ENCODE peak calls at places on chromosomes 16 and 17, in seven cellular contexts. P is iris pigment epithelial cell; S is stimulated activated CD4-positive, alpha-beta T cell treated with anti-CD3 and anti-CD28 coated beads, Interleukin-1b, Interleukin-23, amount 100 ng/mL, for 24 hours; N is CD4-positive, alpha-beta T cell; M is progenitor cell of endocrine pancreas; T is mesothelial cell of epicardium; F is body of pancreas. I is an unnamed sample.

GRCh38 chr16:29697391-29697790 is 18.4 kb downstream of the QPRT start:
- DNase-seq in F (no peak), N (no peak), P (no peak), M (no peak), S (no peak), T (no peak), I (peak)

GRCh38 chr16:53052519-53053501 is at the start of gene CHD9NB:
- DNase-seq in T (no peak), S (no peak), F (no peak), M (no peak), P (peak), N (no peak), I (peak)

GRCh38 chr16:85444879-85445778 is 168.0 kb upstream of the GSE1 start:
- DNase-seq in N (no peak), F (no peak), S (no peak), T (no peak), M (no peak), P (no peak), I (no peak)

GRCh38 chr16:89423709-89424260 is 66.6 kb downstream of the ANKRD11 start:
- DNase-seq in T (no peak), F (no peak), P (no peak), N (no peak), S (no peak), M (no peak), I (peak)

GRCh38 chr17:79664925-79665738 is 54.3 kb upstream of the RBFOX3 start:
- DNase-seq in S (no peak), P (no peak), T (peak), N (no peak), F (peak), M (peak), I (peak)

GRCh38 chr16:15031179-15031578 is 24.7 kb downstream of the NTAN1 start:
- DNase-seq in N (no peak), T (no peak), P (no peak), F (no peak), M (no peak), S (no peak), I (no peak)

GRCh38 chr16:143456-143855 is 5.0 kb upstream of the NPRL3 start:
- DNase-seq in F (no peak), M (no peak), N (no peak), P (no peak), T (no peak), S (no peak), I (no peak)

GRCh38 chr17:80926601-80927250 is 64.9 kb upstream of the CHMP6 start:
- DNase-seq in T (no peak), S (no peak), M (no peak), P (no peak), F (no peak), N (no peak), I (peak)

GRCh38 chr17:78611636-78612035 is 34.4 kb upstream of the DNAH17 start:
- DNase-seq in P (no peak), S (no peak), F (no peak), T (no peak), M (no peak), N (no peak), I (no peak)

GRCh38 chr17:4877089-4877488 is 22.2 kb upstream of the C17orf107 start:
- DNase-seq in N (no peak), M (no peak), S (no peak), P (no peak), F (no peak), T (no peak), I (no peak)

GRCh38 chr16:4407543-4408322 is 8.7 kb downstream of the CORO7 start:
- DNase-seq in N (no peak), S (no peak), M (no peak), P (no peak), T (no peak), F (no peak), I (no peak)

GRCh38 chr17:74452841-74453661 is 13.4 kb upstream of the CD300A start:
- DNase-seq in S (no peak), N (no peak), F (peak), P (no peak), M (no peak), T (no peak), I (no peak)

GRCh38 chr16:86347090-86347489 is 163.2 kb upstream of the FOXF1 start:
- DNase-seq in P (peak), S (no peak), F (no peak), M (no peak), N (no peak), T (no peak), I (no peak)

GRCh38 chr17:78774456-78774855 is 7.6 kb downstream of the CYTH1 start:
- DNase-seq in N (no peak), T (no peak), M (no peak), P (no peak), S (no peak), F (no peak), I (no peak)

GRCh38 chr17:50681260-50682200 is 26.2 kb downstream of the ANKRD40 start:
- DNase-seq in T (peak), M (no peak), S (no peak), F (no peak), P (peak), N (no peak), I (peak)

GRCh38 chr17:50037321-50038107 is 18.4 kb upstream of the ITGA3 start:
- DNase-seq in F (peak), M (no peak), N (no peak), T (no peak), S (no peak), P (peak), I (peak)

GRCh38 chr17:66967867-66968543 is 3.5 kb downstream of the CACNG4 start:
- DNase-seq in F (no peak), N (no peak), P (no peak), M (no peak), T (no peak), S (no peak), I (no peak)